ENCODE peak calls at places on chromosome 3, in four cellular contexts. T, B, K and P are unnamed samples.

GRCh38 chr3:14991148-14991742 is 43.9 kb downstream of the NR2C2 start:
- DNase-seq in T (no peak), B (no peak), K (no peak), P (no peak)

GRCh38 chr3:87196879-87197278 is 30.2 kb upstream of the CHMP2B start:
- DNase-seq in T (no peak), B (no peak), K (no peak), P (no peak)

GRCh38 chr3:81726132-81726531 is 35.3 kb downstream of the GBE1 start:
- DNase-seq in T (no peak), B (no peak), K (no peak), P (no peak)

GRCh38 chr3:138186216-138186615 is 885 bp upstream of the ARMC8 start:
- DNase-seq in T (no peak), B (peak; percentile 48), K (no peak), P (no peak)

GRCh38 chr3:175392653-175393052 is 533.5 kb downstream of the NAALADL2 start:
- DNase-seq in T (no peak), B (no peak), K (no peak), P (no peak)

GRCh38 chr3:100158877-100159563 is 44.7 kb upstream of the FILIP1L start:
- DNase-seq in T (no peak), B (no peak), K (no peak), P (no peak)

GRCh38 chr3:28294667-28295413 is 53.4 kb downstream of the CMC1 start:
- DNase-seq in T (no peak), B (no peak), K (no peak), P (no peak)

GRCh38 chr3:100374521-100374920 is 26.4 kb downstream of the TOMM70 start:
- DNase-seq in T (no peak), B (no peak), K (no peak), P (no peak)

GRCh38 chr3:2156244-2156847 is 57.7 kb downstream of the CNTN4 start:
- DNase-seq in T (peak; percentile 8), B (peak; percentile 47), K (peak; percentile 80), P (peak; percentile 10)

GRCh38 chr3:180684807-180685206 is 5.5 kb upstream of the CCDC39 start:
- DNase-seq in T (no peak), B (no peak), K (no peak), P (no peak)

GRCh38 chr3:32872487-32873382 is 54.9 kb downstream of the TRIM71 start:
- DNase-seq in T (no peak), B (no peak), K (no peak), P (no peak)

GRCh38 chr3:139306078-139306477 is 37.7 kb upstream of the MRPS22 start:
- DNase-seq in T (no peak), B (peak; percentile 64), K (no peak), P (no peak)

GRCh38 chr3:116067275-116067674 is 378.0 kb downstream of the LSAMP start:
- DNase-seq in T (no peak), B (no peak), K (no peak), P (no peak)

GRCh38 chr3:177211503-177212277 is 14.4 kb upstream of the TBL1XR1 start:
- DNase-seq in T (peak; percentile 74), B (no peak), K (no peak), P (no peak)

GRCh38 chr3:102686792-102687191 is 252.0 kb downstream of the ZPLD1 start:
- DNase-seq in T (no peak), B (no peak), K (no peak), P (no peak)

GRCh38 chr3:8488436-8488835 is 13.2 kb upstream of the LMCD1 start:
- DNase-seq in T (no peak), B (no peak), K (no peak), P (no peak)

GRCh38 chr3:15471861-15472260 is 44.5 kb downstream of the EAF1 start:
- DNase-seq in T (no peak), B (no peak), K (no peak), P (no peak)

GRCh38 chr3:117246771-117247555 is 537.4 kb downstream of the TUSC7 start:
- DNase-seq in T (no peak), B (no peak), K (no peak), P (no peak)

GRCh38 chr3:58117561-58118305 is 93.0 kb downstream of the DNASE1L3 start:
- DNase-seq in T (no peak), B (no peak), K (no peak), P (no peak)

GRCh38 chr3:28053759-28054158 is 187.7 kb upstream of the CMC1 start:
- DNase-seq in T (no peak), B (no peak), K (no peak), P (no peak)

GRCh38 chr3:183117046-183117445 is 17.8 kb upstream of the MCCC1 start:
- DNase-seq in T (no peak), B (no peak), K (no peak), P (no peak)

GRCh38 chr3:118128886-118129285 is 905.8 kb downstream of the IGSF11 start:
- DNase-seq in T (no peak), B (no peak), K (no peak), P (no peak)

GRCh38 chr3:131543714-131544113 is 40.9 kb upstream of the MRPL3 start:
- DNase-seq in T (no peak), B (no peak), K (no peak), P (no peak)

GRCh38 chr3:111548756-111549155 is 6.8 kb downstream of the CD96 start:
- DNase-seq in T (no peak), B (no peak), K (no peak), P (no peak)

GRCh38 chr3:157160652-157161480 is 919 bp upstream of the CCNL1 start:
- DNase-seq in T (peak; percentile 80), B (peak; percentile 71), K (no peak), P (no peak)

GRCh38 chr3:157159762-157160651 is at the start of gene CCNL1:
- DNase-seq in T (peak; percentile 88), B (peak; percentile 98), K (peak; percentile 94), P (peak; percentile 87)

GRCh38 chr3:157156844-157157635 is 2.9 kb downstream of the CCNL1 start:
- DNase-seq in T (peak; percentile 15), B (peak; percentile 41), K (no peak), P (no peak)

GRCh38 chr3:157157836-157158235 is 2.1 kb downstream of the CCNL1 start:
- DNase-seq in T (no peak), B (no peak), K (no peak), P (no peak)

DNA sequence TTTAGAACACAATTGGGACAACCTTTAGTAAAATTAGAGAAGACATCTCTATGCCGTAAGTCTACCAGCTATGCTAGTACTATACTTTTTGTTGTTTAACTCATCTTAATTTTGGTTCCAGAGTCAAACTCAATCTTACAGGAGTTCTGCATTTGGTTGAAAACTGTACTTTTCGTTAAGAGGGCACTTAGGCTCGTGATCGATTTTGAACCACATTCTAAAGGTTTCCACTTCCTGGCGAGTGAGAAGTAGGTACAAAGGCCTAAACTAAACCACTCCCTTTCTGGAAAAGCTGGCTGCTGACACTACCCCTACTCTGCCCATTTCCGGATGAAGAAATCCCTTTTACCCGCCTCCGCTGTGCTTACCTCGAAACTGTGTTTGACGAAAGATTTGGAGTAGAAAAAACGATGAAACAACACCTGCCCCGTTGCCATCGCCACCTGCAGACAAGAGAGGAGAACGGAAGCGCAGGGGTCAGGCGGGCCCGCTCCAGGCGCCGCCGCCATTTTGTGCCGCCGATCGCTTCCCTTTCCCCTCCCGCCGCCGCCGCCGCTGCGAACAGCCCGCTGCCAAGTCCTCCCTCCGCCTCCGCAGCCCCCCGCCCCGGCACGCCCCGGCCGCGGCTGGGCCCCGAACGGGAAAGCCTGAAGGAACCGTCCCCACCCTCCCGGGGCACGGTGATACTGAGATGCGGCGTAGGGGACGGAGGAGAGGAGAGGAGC is 748 bp downstream of the CCNL1 start:
- DNase-seq in T (peak; percentile 69), B (peak; percentile 74), K (peak; percentile 79), P (peak; percentile 65)
- TF ChIP-seq CTCF in T (peak; percentile 26), B (no peak), K (no peak), P (no peak)

GRCh38 chr3:159196316-159196715 is 394.5 kb downstream of the MFSD1 start:
- DNase-seq in T (no peak), B (no peak), K (no peak), P (no peak)
- TF ChIP-seq JUN in T (no peak), B (no peak), K (no peak), P (no peak)

DNA sequence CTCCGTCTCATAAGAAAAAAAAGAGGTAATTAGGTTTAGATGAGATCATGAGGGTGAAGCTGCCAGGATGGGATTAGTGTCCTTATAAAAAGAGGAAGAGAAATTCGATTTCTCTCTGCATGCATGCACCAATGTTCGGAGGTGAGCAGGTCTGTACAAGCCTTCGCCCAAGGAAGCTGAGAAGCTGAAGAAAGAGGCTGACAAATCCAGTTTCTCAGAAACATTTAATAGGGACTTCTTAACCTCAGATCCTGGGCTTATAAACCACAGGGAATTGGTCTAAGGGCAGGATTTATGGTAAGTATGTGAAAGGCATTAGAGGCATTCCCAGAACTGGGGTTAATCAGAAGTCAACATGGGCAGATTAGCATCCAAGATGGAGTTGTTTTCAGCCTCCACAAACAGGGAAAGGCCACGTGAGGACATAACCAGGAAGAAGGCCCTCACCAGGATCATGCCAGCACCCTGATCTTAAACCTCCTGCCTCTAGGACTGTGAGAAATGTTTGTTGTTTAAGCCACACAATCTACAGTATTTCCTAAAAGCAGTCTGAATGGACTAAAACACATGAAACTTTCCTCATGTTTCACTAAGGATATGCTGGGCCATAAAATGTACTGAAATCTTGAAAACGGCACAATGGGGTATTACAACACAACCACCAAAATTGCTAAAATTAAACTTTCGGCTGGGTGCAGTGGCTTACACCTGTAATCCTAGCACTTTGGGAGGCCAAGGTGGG is 11.3 kb downstream of the SHISA5 start:
- DNase-seq in T (no peak), B (no peak), K (no peak), P (no peak)
- TF ChIP-seq ATF2 in T (no peak), B (no peak), K (no peak), P (no peak)

DNA sequence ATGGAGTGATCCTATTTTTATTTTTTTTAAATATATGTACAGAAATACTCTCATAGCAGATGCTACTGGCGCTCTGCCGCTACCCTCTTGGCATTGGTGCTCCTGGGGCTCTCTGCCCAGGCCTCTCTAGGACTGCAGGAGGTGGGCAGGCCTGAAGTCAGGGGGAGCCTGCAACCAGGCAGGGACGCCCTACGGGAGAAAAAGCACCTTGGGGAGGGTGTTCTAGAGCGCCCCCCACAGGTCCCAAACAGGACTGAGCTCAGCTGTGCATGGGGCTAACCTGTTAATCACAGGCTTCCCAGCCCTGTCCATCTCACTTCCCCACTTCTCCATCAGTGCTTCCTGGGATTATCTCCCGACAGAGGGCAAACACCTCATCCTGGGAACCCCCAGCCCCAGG is 192.5 kb downstream of the SHQ1 start:
- DNase-seq in T (no peak), B (peak; percentile 28), K (peak; percentile 85), P (peak; percentile 72)
- TF ChIP-seq CTCF in T (peak; percentile 14), B (peak; percentile 35), K (peak; percentile 68), P (peak; percentile 78)

GRCh38 chr3:25508433-25508832 is 80.4 kb downstream of the RARB start:
- DNase-seq in T (no peak), B (no peak), K (no peak), P (no peak)

GRCh38 chr3:25511972-25512721 is 84.1 kb downstream of the RARB start:
- DNase-seq in T (no peak), B (no peak), K (no peak), P (no peak)

GRCh38 chr3:25505581-25505980 is 77.5 kb downstream of the RARB start:
- DNase-seq in T (no peak), B (no peak), K (no peak), P (no peak)

GRCh38 chr3:25507811-25508210 is 79.7 kb downstream of the RARB start:
- DNase-seq in T (no peak), B (no peak), K (no peak), P (no peak)

DNA sequence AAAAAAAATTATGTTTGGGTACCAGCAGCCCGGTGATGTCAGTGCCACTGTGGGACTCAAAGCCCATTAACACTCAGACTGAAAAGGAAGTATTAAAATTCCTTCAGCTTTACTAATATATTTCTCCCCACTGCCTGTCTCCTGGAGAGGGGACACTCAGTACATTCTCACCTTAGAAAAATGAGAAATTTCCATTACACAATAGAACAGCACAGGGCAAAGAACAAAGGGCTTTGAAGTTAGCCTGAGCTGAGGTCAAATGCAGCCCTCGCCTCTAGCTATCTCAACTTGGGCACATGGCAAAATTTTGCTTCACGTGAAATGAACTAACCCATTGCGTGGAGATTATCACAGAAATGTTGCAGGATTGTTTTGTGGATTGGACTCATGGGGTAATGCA is 80.8 kb downstream of the RARB start:
- DNase-seq in T (no peak), B (no peak), K (no peak), P (no peak)
- TF ChIP-seq JUN in T (no peak), B (no peak), K (no peak), P (no peak)